ENCODE peak calls at places on chromosomes 12 and 14, in four cellular contexts. O is pancreas, T is stromal cell of bone marrow, Q is fibroblast of the aortic adventitia. W is an unnamed sample.

GRCh38 chr12:120539303-120539702 is 5.1 kb downstream of the RNF10 start:
- DNase-seq in T (no peak), Q (peak; percentile 48), O (no peak), W (no peak)

GRCh38 chr12:54282949-54283593 is 2.5 kb downstream of the HNRNPA1 start:
- DNase-seq in Q (no peak), O (no peak), T (no peak), W (no peak)

GRCh38 chr12:109981311-109981710 is 14.9 kb downstream of the GIT2 start:
- DNase-seq in Q (no peak), O (no peak), T (no peak), W (no peak)

GRCh38 chr12:132275110-132275531 is 54.3 kb downstream of the GALNT9 start:
- DNase-seq in O (no peak), T (peak; percentile 51), Q (peak; percentile 34), W (no peak)

GRCh38 chr12:47747115-47747514 is 11.6 kb downstream of the RAPGEF3 start:
- DNase-seq in Q (no peak), O (no peak), T (no peak), W (no peak)

GRCh38 chr14:69012251-69012953 is 33.3 kb upstream of the ACTN1 start:
- DNase-seq in T (no peak), Q (peak; percentile 47), O (no peak), W (peak; percentile 75)

GRCh38 chr12:43004908-43005307 is 415.4 kb upstream of the PRICKLE1 start:
- DNase-seq in T (no peak), O (no peak), Q (no peak), W (no peak)

GRCh38 chr14:61426048-61426447 is 104.7 kb downstream of the PRKCH start:
- DNase-seq in T (no peak), Q (no peak), O (peak; percentile 60), W (no peak)